ENCODE peak calls at places on chromosomes 6 and 20, in four cellular contexts. F is IMR-90, R is H9, Q is mesendoderm. H is an unnamed sample.

GRCh38 chr6:166486536-166486880 is 100.0 kb downstream of the RAMACL start:
- DNase-seq in F (no peak), R (no peak), Q (no peak), H (no peak)

GRCh38 chr6:14921170-14921569 is 324.7 kb upstream of the JARID2 start:
- DNase-seq in F (peak), R (peak), Q (no peak), H (no peak)

GRCh38 chr6:70172252-70172651 is 130.6 kb downstream of the COL9A1 start:
- DNase-seq in F (no peak), R (no peak), Q (peak), H (no peak)

GRCh38 chr6:27752038-27752885 is 159.9 kb downstream of the OR2B2 start:
- DNase-seq in F (peak), R (peak), Q (peak), H (peak)

GRCh38 chr6:46799657-46800056 is 6.5 kb downstream of the MEP1A start:
- DNase-seq in F (no peak), R (no peak), Q (no peak), H (no peak)

GRCh38 chr20:59005523-59006166 is 1.4 kb downstream of the CTSZ start:
- DNase-seq in F (no peak), R (no peak), Q (no peak), H (no peak)

GRCh38 chr6:48027704-48028435 is 83.1 kb downstream of the PTCHD4 start:
- DNase-seq in F (no peak), R (no peak), Q (no peak), H (no peak)

GRCh38 chr20:50191065-50191565 is 485 bp downstream of the CEBPB start:
- DNase-seq in F (no peak), R (no peak), Q (no peak), H (peak)

GRCh38 chr6:144749263-144749662 is 464.1 kb downstream of the UTRN start:
- DNase-seq in F (no peak), R (no peak), Q (no peak), H (no peak)

GRCh38 chr6:134457941-134458340 is 140.0 kb upstream of the SGK1 start:
- DNase-seq in F (no peak), R (peak), Q (peak), H (no peak)

GRCh38 chr6:167094436-167094819 is 28.5 kb upstream of the CCR6 start:
- DNase-seq in F (no peak), R (no peak), Q (peak), H (no peak)

GRCh38 chr6:158514176-158514575 is 45.7 kb upstream of the TMEM181 start:
- DNase-seq in F (no peak), R (no peak), Q (no peak), H (no peak)

GRCh38 chr6:53943410-53943809 is 148.6 kb downstream of the LRRC1 start:
- DNase-seq in F (no peak), R (no peak), Q (no peak), H (no peak)

GRCh38 chr6:56914791-56915658 is 39.9 kb upstream of the BEND6 start:
- DNase-seq in F (no peak), R (no peak), Q (no peak), H (no peak)

GRCh38 chr20:49661560-49662329 is 51.9 kb downstream of the B4GALT5 start:
- DNase-seq in F (no peak), R (no peak), Q (no peak), H (no peak)

GRCh38 chr20:9966966-9967365 is 67.8 kb upstream of the ANKEF1 start:
- DNase-seq in F (no peak), R (no peak), Q (peak), H (no peak)

GRCh38 chr20:63664143-63664851 is 6.2 kb downstream of the RTEL1 start:
- DNase-seq in F (no peak), R (no peak), Q (no peak), H (no peak)

GRCh38 chr6:135212935-135213334 is 31.8 kb downstream of the MYB start:
- DNase-seq in F (peak), R (no peak), Q (no peak), H (no peak)

GRCh38 chr6:3358413-3359090 is 98.3 kb downstream of the SLC22A23 start:
- DNase-seq in F (no peak), R (no peak), Q (no peak), H (no peak)

GRCh38 chr20:23362392-23363256 is 642 bp downstream of the GZF1 start:
- DNase-seq in F (peak), R (no peak), Q (peak), H (no peak)

GRCh38 chr6:133376743-133377142 is 135.6 kb downstream of the EYA4 start:
- DNase-seq in F (no peak), R (no peak), Q (no peak), H (no peak)

GRCh38 chr6:100726741-100727140 is 154.4 kb downstream of the ASCC3 start:
- DNase-seq in F (peak), R (no peak), Q (no peak), H (no peak)

GRCh38 chr6:125099211-125100017 is 54.2 kb upstream of the TPD52L1 start:
- DNase-seq in F (peak), R (peak), Q (peak), H (peak)

GRCh38 chr6:155154158-155154830 is 109.5 kb upstream of the CLDN20 start:
- DNase-seq in F (peak), R (no peak), Q (peak), H (no peak)

GRCh38 chr6:169095153-169095552 is 158.5 kb downstream of the THBS2 start:
- DNase-seq in F (no peak), R (no peak), Q (no peak), H (no peak)

GRCh38 chr6:163414367-163415175 is at the start of gene QKI:
- DNase-seq in F (peak), R (peak), Q (peak), H (peak)

GRCh38 chr6:12351672-12352071 is 61.5 kb downstream of the EDN1 start:
- DNase-seq in F (no peak), R (peak), Q (peak), H (no peak)

GRCh38 chr6:157814883-157815282 is 8.2 kb upstream of the SNX9 start:
- DNase-seq in F (no peak), R (no peak), Q (no peak), H (no peak)

GRCh38 chr20:35166242-35166830 is 5.5 kb upstream of the PROCR start:
- DNase-seq in F (no peak), R (no peak), Q (no peak), H (no peak)

GRCh38 chr20:57990396-57990987 is 238.0 kb downstream of the ANKRD60 start:
- DNase-seq in F (no peak), R (no peak), Q (no peak), H (no peak)

GRCh38 chr20:34570859-34571306 is 12.4 kb downstream of the MAP1LC3A start:
- DNase-seq in F (peak), R (no peak), Q (peak), H (no peak)

GRCh38 chr6:11432091-11432490 is 105.5 kb upstream of the TMEM170B start:
- DNase-seq in F (no peak), R (no peak), Q (no peak), H (no peak)

GRCh38 chr6:47651505-47651944 is 46.9 kb upstream of the ADGRF4 start:
- DNase-seq in F (peak), R (no peak), Q (no peak), H (no peak)

GRCh38 chr6:150886155-150886554 is 20.7 kb downstream of the MTHFD1L start:
- DNase-seq in F (no peak), R (no peak), Q (no peak), H (no peak)

GRCh38 chr6:141548969-141549368 is 583.8 kb upstream of the GJE1 start:
- DNase-seq in F (no peak), R (no peak), Q (no peak), H (no peak)

GRCh38 chr6:1022719-1023118 is 289.2 kb upstream of the FOXQ1 start:
- DNase-seq in F (no peak), R (no peak), Q (no peak), H (no peak)

GRCh38 chr6:161750677-161751076 is 476.8 kb upstream of the AGPAT4 start:
- DNase-seq in F (no peak), R (no peak), Q (no peak), H (no peak)

GRCh38 chr20:3706774-3707507 is 5.5 kb downstream of the SIGLEC1 start:
- DNase-seq in F (peak), R (peak), Q (no peak), H (no peak)

GRCh38 chr20:62805365-62805710 is 703 bp downstream of the OGFR start:
- DNase-seq in F (no peak), R (no peak), Q (no peak), H (no peak)

GRCh38 chr6:115896538-115897129 is 164.1 kb downstream of the FRK start:
- DNase-seq in F (peak), R (no peak), Q (peak), H (no peak)

DNA sequence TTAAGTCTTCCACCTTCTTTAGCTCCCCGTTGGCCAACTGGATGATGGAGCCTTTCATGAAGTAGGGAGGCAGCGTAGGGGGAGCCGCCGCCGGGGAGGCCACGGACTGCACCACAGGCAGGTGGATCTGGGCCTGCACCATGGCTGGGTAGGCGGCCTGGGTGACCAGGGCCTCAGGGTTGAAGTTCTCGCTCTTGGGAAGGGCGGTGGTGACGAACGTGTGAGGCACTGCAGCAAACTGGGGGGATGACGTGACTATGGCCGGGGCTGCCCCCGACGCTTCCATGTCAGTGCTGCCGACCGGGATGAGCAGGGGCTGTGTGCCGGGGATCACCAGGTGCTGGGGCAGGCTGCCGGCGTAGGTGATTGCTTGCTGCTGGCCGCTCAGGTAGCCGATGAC is 88.1 kb downstream of the GMPR start:
- DNase-seq in F (no peak), R (no peak), Q (no peak), H (no peak)
- H4K5ac ChIP-seq in F (no peak), R (no peak), Q (no peak), H (no peak)

GRCh38 chr6:111631018-111631417 is 25.3 kb upstream of the TRAF3IP2 start:
- DNase-seq in F (no peak), R (no peak), Q (no peak), H (no peak)

GRCh38 chr6:111628117-111628866 is 22.6 kb upstream of the TRAF3IP2 start:
- DNase-seq in F (no peak), R (no peak), Q (no peak), H (no peak)

GRCh38 chr6:111626446-111626845 is 20.8 kb upstream of the TRAF3IP2 start:
- DNase-seq in F (no peak), R (no peak), Q (no peak), H (no peak)

GRCh38 chr6:111632468-111633247 is 27.0 kb upstream of the TRAF3IP2 start:
- DNase-seq in F (no peak), R (no peak), Q (no peak), H (no peak)

GRCh38 chr6:111631930-111632460 is 26.3 kb upstream of the TRAF3IP2 start:
- DNase-seq in F (no peak), R (peak), Q (peak), H (peak)
- H4K5ac ChIP-seq in F (no peak), R (no peak), Q (no peak), H (no peak)

GRCh38 chr20:38208523-38208922 is 43.5 kb upstream of the TGM2 start:
- DNase-seq in F (no peak), R (no peak), Q (no peak), H (no peak)

GRCh38 chr20:38210741-38211140 is 45.7 kb upstream of the TGM2 start:
- DNase-seq in F (peak), R (no peak), Q (no peak), H (no peak)

GRCh38 chr20:38209054-38209675 is 44.1 kb upstream of the TGM2 start:
- DNase-seq in F (no peak), R (no peak), Q (no peak), H (no peak)

GRCh38 chr20:38209736-38210405 is 44.8 kb upstream of the TGM2 start:
- DNase-seq in F (no peak), R (no peak), Q (no peak), H (no peak)

DNA sequence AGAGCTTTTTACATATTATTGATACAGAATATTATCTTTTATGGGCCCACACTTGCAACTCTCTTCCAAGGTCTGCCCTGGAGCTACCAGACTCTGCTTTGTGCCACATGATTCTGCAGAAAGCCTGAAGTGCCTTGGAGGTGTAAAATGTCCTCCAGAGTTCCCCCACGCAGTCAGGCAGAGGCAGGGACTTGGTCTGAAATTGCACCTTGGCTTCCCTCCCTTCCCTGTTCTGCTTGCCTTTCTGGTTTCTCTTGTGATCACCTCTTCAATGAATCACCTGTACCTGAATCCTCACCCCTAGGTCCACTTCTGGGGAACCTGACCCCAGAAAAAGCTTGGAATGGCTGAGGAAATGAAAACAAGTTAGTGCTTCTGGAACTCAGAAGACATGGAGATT is 43.0 kb upstream of the TGM2 start:
- DNase-seq in F (no peak), R (no peak), Q (no peak), H (no peak)
- H4K5ac ChIP-seq in F (no peak), R (no peak), Q (no peak), H (no peak)

DNA sequence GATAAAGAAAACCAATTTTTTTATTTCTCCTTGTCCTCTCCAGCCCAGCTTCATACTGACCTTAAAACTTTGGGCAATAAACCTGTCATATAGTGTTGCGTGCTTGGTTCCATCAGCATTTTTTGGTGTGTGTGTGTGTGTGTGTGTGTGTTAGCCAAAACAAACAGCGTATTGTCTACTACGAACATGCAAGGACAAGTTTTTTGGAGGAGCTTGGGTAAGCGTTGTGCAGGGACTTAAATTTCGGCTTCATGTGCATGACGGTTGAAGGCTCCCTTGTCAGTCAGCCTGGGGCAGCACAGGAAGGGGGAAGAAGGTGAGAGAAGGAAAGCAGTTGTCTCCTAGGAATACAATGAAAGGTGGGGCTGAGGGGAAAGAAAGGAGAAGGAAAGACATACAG is 62.0 kb upstream of the PAX1 start:
- DNase-seq in F (no peak), R (no peak), Q (peak), H (no peak)
- H4K5ac ChIP-seq in F (no peak), R (no peak), Q (no peak), H (no peak)

GRCh38 chr20:60804918-60805631 is 447.0 kb upstream of the CDH4 start:
- DNase-seq in F (no peak), R (peak), Q (peak), H (no peak)

GRCh38 chr20:60806824-60807223 is 445.2 kb upstream of the CDH4 start:
- DNase-seq in F (no peak), R (no peak), Q (no peak), H (no peak)

GRCh38 chr20:60800185-60800584 is 451.9 kb upstream of the CDH4 start:
- DNase-seq in F (no peak), R (no peak), Q (no peak), H (no peak)

GRCh38 chr20:60804240-60804917 is 447.7 kb upstream of the CDH4 start:
- DNase-seq in F (no peak), R (peak), Q (peak), H (no peak)

DNA sequence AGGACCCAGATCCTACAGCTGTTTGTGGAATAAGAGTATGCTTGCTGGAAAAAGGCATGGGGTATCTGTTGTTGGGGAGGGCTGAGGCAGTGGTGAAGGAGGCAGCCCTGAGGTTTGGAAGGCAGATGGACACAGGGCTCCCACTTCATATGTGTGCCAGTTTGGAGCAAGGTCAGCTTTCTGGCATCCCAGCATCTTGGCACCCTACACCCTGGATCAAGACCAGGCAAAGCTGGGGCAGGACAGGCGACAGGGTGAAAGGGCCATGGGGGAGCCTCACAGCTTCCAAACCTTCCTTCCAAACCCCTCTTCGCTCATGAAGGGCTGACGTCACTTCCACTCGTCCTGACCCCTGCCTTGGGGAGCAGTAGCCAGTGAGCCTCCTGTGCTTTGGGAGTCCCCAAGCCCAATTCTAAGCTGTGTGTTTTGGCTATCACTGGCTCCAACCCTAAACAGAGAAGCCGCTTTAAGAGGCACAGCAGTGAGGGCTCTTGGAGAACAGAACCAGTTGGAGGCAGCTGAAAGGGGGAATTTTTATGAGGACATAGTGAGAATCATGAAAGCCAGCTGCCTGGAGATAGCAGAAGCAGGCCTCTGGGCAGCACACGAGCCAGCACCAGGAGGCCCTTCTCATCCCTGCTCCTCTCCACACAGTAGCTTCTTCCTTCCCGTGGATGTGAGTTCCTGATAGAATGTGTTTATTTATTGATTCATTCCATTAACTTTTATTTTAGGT is 448.6 kb upstream of the CDH4 start:
- DNase-seq in F (no peak), R (no peak), Q (no peak), H (no peak)
- H4K5ac ChIP-seq in F (no peak), R (no peak), Q (no peak), H (no peak)

H was measured in H1.